ENCODE peak calls at places on chromosomes 11 and 22, in four cellular contexts. H is hepatic stellate cell, X is WTC11, W is lower lobe of right lung. Z is an unnamed sample.

GRCh38 chr22:46605117-46605516 is 15.1 kb upstream of the GRAMD4 start:
- DNase-seq in X (no peak), H (no peak), W (no peak), Z (no peak)

GRCh38 chr11:45399166-45399565 is 113.0 kb upstream of the SYT13 start:
- DNase-seq in H (no peak), W (no peak), X (no peak), Z (peak)

GRCh38 chr22:46791201-46791731 is 28.8 kb downstream of the TBC1D22A start:
- DNase-seq in H (peak), W (no peak), X (no peak), Z (no peak)

GRCh38 chr22:48653929-48654328 is 1173.7 kb downstream of the BRD1 start:
- DNase-seq in X (no peak), W (no peak), H (no peak), Z (no peak)

GRCh38 chr11:62560566-62561103 is 13.1 kb downstream of the EEF1G start:
- DNase-seq in X (peak), W (peak), H (peak), Z (peak)

GRCh38 chr11:112968988-112969714 is 7.9 kb downstream of the NCAM1 start:
- DNase-seq in H (no peak), W (no peak), X (no peak), Z (no peak)

GRCh38 chr11:9838961-9839360 is 175.1 kb downstream of the SWAP70 start:
- DNase-seq in X (no peak), W (no peak), H (no peak), Z (no peak)

GRCh38 chr11:92793189-92793588 is 176.3 kb upstream of the MTNR1B start:
- DNase-seq in H (no peak), X (peak), W (no peak), Z (no peak)

GRCh38 chr11:74010306-74010981 is 1.6 kb upstream of the UCP3 start:
- DNase-seq in H (no peak), X (no peak), W (no peak), Z (no peak)

GRCh38 chr11:100578966-100579365 is 108.1 kb upstream of the ARHGAP42 start:
- DNase-seq in W (no peak), X (no peak), H (no peak), Z (no peak)

GRCh38 chr22:22158207-22158816 is 86.3 kb upstream of the VPREB1 start:
- DNase-seq in X (no peak), H (no peak), W (no peak), Z (no peak)

GRCh38 chr22:25025586-25025985 is 73.1 kb downstream of the KIAA1671 start:
- DNase-seq in H (no peak), W (no peak), X (no peak), Z (peak)

GRCh38 chr22:37609240-37610152 is 862 bp downstream of the GGA1 start:
- DNase-seq in H (peak), X (no peak), W (no peak), Z (no peak)

GRCh38 chr22:35301370-35301874 is 1.7 kb downstream of the TOM1 start:
- DNase-seq in H (no peak), W (peak), X (no peak), Z (peak)

GRCh38 chr22:40857309-40857851 is 432 bp downstream of the XPNPEP3 start:
- DNase-seq in W (no peak), H (no peak), X (no peak), Z (no peak)

GRCh38 chr22:32836286-32836859 is 34.9 kb downstream of the TIMP3 start:
- DNase-seq in W (no peak), H (no peak), X (no peak), Z (no peak)

GRCh38 chr11:131349368-131350086 is 20.9 kb upstream of the NTM start:
- DNase-seq in X (peak), H (no peak), W (no peak), Z (no peak)

GRCh38 chr11:131328843-131329242 is 41.6 kb upstream of the NTM start:
- DNase-seq in W (no peak), X (no peak), H (no peak), Z (no peak)

GRCh38 chr11:133047036-133047800 is 485.1 kb downstream of the OPCML start:
- DNase-seq in W (no peak), X (no peak), H (no peak), Z (no peak)

GRCh38 chr11:122803306-122803705 is 35.0 kb upstream of the CRTAM start:
- DNase-seq in H (peak), W (no peak), X (no peak), Z (no peak)

GRCh38 chr11:12066799-12067508 is 43.4 kb upstream of the MICAL2 start:
- DNase-seq in X (no peak), H (no peak), W (peak), Z (peak)

Z was measured in upper lobe of right lung.